ENCODE peak calls at places on chromosomes 6 and 20, in eight cellular contexts. One of them, this sample, is unnamed.

GRCh38 chr6:10655508-10656055 is 38.8 kb downstream of the C6orf52 start:
- DNase-seq in brain pericyte: no peak
- DNase-seq in smooth muscle cell of the brain vasculature: no peak
- DNase-seq in anterior cingulate cortex: no peak
- DNase-seq in HuH-7.5: no peak
- DNase-seq in CMK: no peak
- DNase-seq in foreskin keratinocyte: no peak
- DNase-seq in CD8-positive, alpha-beta memory T cell: peak; percentile 8
- DNase-seq in this sample: no peak

GRCh38 chr20:48583171-48583570 is 244.6 kb downstream of the PREX1 start:
- DNase-seq in foreskin keratinocyte: no peak
- DNase-seq in CMK: no peak
- DNase-seq in HuH-7.5: no peak
- DNase-seq in anterior cingulate cortex: no peak
- DNase-seq in brain pericyte: no peak
- DNase-seq in smooth muscle cell of the brain vasculature: no peak
- DNase-seq in CD8-positive, alpha-beta memory T cell: no peak
- DNase-seq in this sample: no peak

GRCh38 chr20:32332614-32333013 is 25.5 kb upstream of the ASXL1 start:
- DNase-seq in brain pericyte: no peak
- DNase-seq in CMK: no peak
- DNase-seq in smooth muscle cell of the brain vasculature: no peak
- DNase-seq in foreskin keratinocyte: no peak
- DNase-seq in anterior cingulate cortex: no peak
- DNase-seq in HuH-7.5: no peak
- DNase-seq in CD8-positive, alpha-beta memory T cell: no peak
- DNase-seq in this sample: no peak

GRCh38 chr20:14336667-14337066 is 745 bp downstream of the FLRT3 start:
- DNase-seq in CD8-positive, alpha-beta memory T cell: no peak
- DNase-seq in HuH-7.5: no peak
- DNase-seq in CMK: no peak
- DNase-seq in brain pericyte: no peak
- DNase-seq in anterior cingulate cortex: no peak
- DNase-seq in smooth muscle cell of the brain vasculature: no peak
- DNase-seq in foreskin keratinocyte: no peak
- DNase-seq in this sample: no peak

GRCh38 chr6:31541059-31541657 is 645 bp downstream of the DDX39B start:
- DNase-seq in foreskin keratinocyte: no peak
- DNase-seq in CMK: no peak
- DNase-seq in brain pericyte: no peak
- DNase-seq in HuH-7.5: peak; percentile 38
- DNase-seq in anterior cingulate cortex: no peak
- DNase-seq in CD8-positive, alpha-beta memory T cell: peak; percentile 80
- DNase-seq in smooth muscle cell of the brain vasculature: no peak
- DNase-seq in this sample: no peak

GRCh38 chr6:52417675-52418111 is 2.4 kb upstream of the EFHC1 start:
- DNase-seq in CMK: no peak
- DNase-seq in CD8-positive, alpha-beta memory T cell: no peak
- DNase-seq in foreskin keratinocyte: no peak
- DNase-seq in brain pericyte: no peak
- DNase-seq in smooth muscle cell of the brain vasculature: no peak
- DNase-seq in HuH-7.5: no peak
- DNase-seq in anterior cingulate cortex: no peak
- DNase-seq in this sample: peak; percentile 32

GRCh38 chr6:137234505-137234863 is 15.3 kb upstream of the IFNGR1 start:
- DNase-seq in HuH-7.5: no peak
- DNase-seq in foreskin keratinocyte: no peak
- DNase-seq in brain pericyte: no peak
- DNase-seq in CD8-positive, alpha-beta memory T cell: peak; percentile 17
- DNase-seq in anterior cingulate cortex: no peak
- DNase-seq in smooth muscle cell of the brain vasculature: no peak
- DNase-seq in CMK: no peak
- DNase-seq in this sample: no peak

GRCh38 chr6:147154454-147154853 is 49.8 kb upstream of the STXBP5 start:
- DNase-seq in smooth muscle cell of the brain vasculature: peak; percentile 51
- DNase-seq in foreskin keratinocyte: peak; percentile 82
- DNase-seq in CMK: no peak
- DNase-seq in brain pericyte: no peak
- DNase-seq in HuH-7.5: peak; percentile 11
- DNase-seq in CD8-positive, alpha-beta memory T cell: no peak
- DNase-seq in anterior cingulate cortex: no peak
- DNase-seq in this sample: no peak

GRCh38 chr6:138293428-138293827 is 75.1 kb upstream of the PBOV1 start:
- DNase-seq in CD8-positive, alpha-beta memory T cell: no peak
- DNase-seq in foreskin keratinocyte: no peak
- DNase-seq in anterior cingulate cortex: no peak
- DNase-seq in CMK: no peak
- DNase-seq in HuH-7.5: no peak
- DNase-seq in smooth muscle cell of the brain vasculature: no peak
- DNase-seq in brain pericyte: no peak
- DNase-seq in this sample: no peak

GRCh38 chr6:109925060-109925459 is 53.1 kb upstream of the GPR6 start:
- DNase-seq in CMK: no peak
- DNase-seq in foreskin keratinocyte: no peak
- DNase-seq in CD8-positive, alpha-beta memory T cell: no peak
- DNase-seq in brain pericyte: no peak
- DNase-seq in smooth muscle cell of the brain vasculature: no peak
- DNase-seq in anterior cingulate cortex: no peak
- DNase-seq in HuH-7.5: no peak
- DNase-seq in this sample: no peak

GRCh38 chr6:105476978-105477377 is 74.1 kb upstream of the PREP start:
- DNase-seq in anterior cingulate cortex: no peak
- DNase-seq in smooth muscle cell of the brain vasculature: no peak
- DNase-seq in HuH-7.5: no peak
- DNase-seq in foreskin keratinocyte: no peak
- DNase-seq in brain pericyte: no peak
- DNase-seq in CD8-positive, alpha-beta memory T cell: no peak
- DNase-seq in CMK: no peak
- DNase-seq in this sample: no peak

GRCh38 chr6:165573671-165574070 is 89.4 kb downstream of the PDE10A start:
- DNase-seq in HuH-7.5: no peak
- DNase-seq in CMK: no peak
- DNase-seq in smooth muscle cell of the brain vasculature: peak; percentile 89
- DNase-seq in anterior cingulate cortex: no peak
- DNase-seq in CD8-positive, alpha-beta memory T cell: no peak
- DNase-seq in brain pericyte: peak; percentile 92
- DNase-seq in foreskin keratinocyte: no peak
- DNase-seq in this sample: peak; percentile 75

GRCh38 chr6:1871936-1872335 is 262.2 kb downstream of the FOXC1 start:
- DNase-seq in HuH-7.5: no peak
- DNase-seq in foreskin keratinocyte: no peak
- DNase-seq in anterior cingulate cortex: peak; percentile 36
- DNase-seq in smooth muscle cell of the brain vasculature: no peak
- DNase-seq in CMK: no peak
- DNase-seq in brain pericyte: no peak
- DNase-seq in CD8-positive, alpha-beta memory T cell: no peak
- DNase-seq in this sample: peak; percentile 74

GRCh38 chr6:84018453-84019061 is 15.0 kb upstream of the MRAP2 start:
- DNase-seq in HuH-7.5: no peak
- DNase-seq in CMK: no peak
- DNase-seq in smooth muscle cell of the brain vasculature: no peak
- DNase-seq in brain pericyte: no peak
- DNase-seq in CD8-positive, alpha-beta memory T cell: no peak
- DNase-seq in foreskin keratinocyte: peak; percentile 22
- DNase-seq in anterior cingulate cortex: no peak
- DNase-seq in this sample: no peak

GRCh38 chr6:52127957-52128356 is 40.5 kb upstream of the PKHD1 start:
- DNase-seq in anterior cingulate cortex: no peak
- DNase-seq in CD8-positive, alpha-beta memory T cell: no peak
- DNase-seq in smooth muscle cell of the brain vasculature: no peak
- DNase-seq in HuH-7.5: no peak
- DNase-seq in foreskin keratinocyte: no peak
- DNase-seq in CMK: no peak
- DNase-seq in brain pericyte: no peak
- DNase-seq in this sample: no peak

GRCh38 chr6:110325197-110325596 is 33.0 kb downstream of the METTL24 start:
- DNase-seq in HuH-7.5: no peak
- DNase-seq in anterior cingulate cortex: no peak
- DNase-seq in CD8-positive, alpha-beta memory T cell: no peak
- DNase-seq in foreskin keratinocyte: no peak
- DNase-seq in CMK: no peak
- DNase-seq in smooth muscle cell of the brain vasculature: peak; percentile 10
- DNase-seq in brain pericyte: no peak
- DNase-seq in this sample: no peak

GRCh38 chr20:36988494-36988966 is 37.0 kb upstream of the SAMHD1 start:
- DNase-seq in anterior cingulate cortex: no peak
- DNase-seq in CD8-positive, alpha-beta memory T cell: peak; percentile 45
- DNase-seq in CMK: no peak
- DNase-seq in foreskin keratinocyte: peak; percentile 17
- DNase-seq in HuH-7.5: no peak
- DNase-seq in brain pericyte: no peak
- DNase-seq in smooth muscle cell of the brain vasculature: no peak
- DNase-seq in this sample: no peak

GRCh38 chr20:17936306-17936790 is 32.2 kb downstream of the SNX5 start:
- DNase-seq in anterior cingulate cortex: no peak
- DNase-seq in CMK: no peak
- DNase-seq in foreskin keratinocyte: no peak
- DNase-seq in HuH-7.5: no peak
- DNase-seq in CD8-positive, alpha-beta memory T cell: no peak
- DNase-seq in brain pericyte: no peak
- DNase-seq in smooth muscle cell of the brain vasculature: no peak
- DNase-seq in this sample: no peak

GRCh38 chr20:35327074-35327976 is 35.1 kb upstream of the FAM83C start:
- DNase-seq in HuH-7.5: peak; percentile 71
- DNase-seq in smooth muscle cell of the brain vasculature: no peak
- DNase-seq in CD8-positive, alpha-beta memory T cell: no peak
- DNase-seq in CMK: no peak
- DNase-seq in brain pericyte: no peak
- DNase-seq in foreskin keratinocyte: no peak
- DNase-seq in anterior cingulate cortex: no peak
- DNase-seq in this sample: no peak

GRCh38 chr6:79233611-79234149 is 802 bp downstream of the HMGN3 start:
- DNase-seq in CMK: peak; percentile 48
- DNase-seq in HuH-7.5: peak; percentile 69
- DNase-seq in brain pericyte: peak; percentile 52
- DNase-seq in foreskin keratinocyte: peak; percentile 74
- DNase-seq in CD8-positive, alpha-beta memory T cell: peak; percentile 61
- DNase-seq in anterior cingulate cortex: peak; percentile 64
- DNase-seq in smooth muscle cell of the brain vasculature: peak; percentile 68
- DNase-seq in this sample: peak; percentile 95

GRCh38 chr6:125983246-125983945 is 2.9 kb upstream of the TRMT11 start:
- DNase-seq in brain pericyte: no peak
- DNase-seq in CD8-positive, alpha-beta memory T cell: no peak
- DNase-seq in anterior cingulate cortex: no peak
- DNase-seq in HuH-7.5: no peak
- DNase-seq in smooth muscle cell of the brain vasculature: peak; percentile 40
- DNase-seq in CMK: no peak
- DNase-seq in foreskin keratinocyte: no peak
- DNase-seq in this sample: no peak

GRCh38 chr20:21240394-21240793 is 62.7 kb upstream of the XRN2 start:
- DNase-seq in HuH-7.5: no peak
- DNase-seq in CMK: no peak
- DNase-seq in brain pericyte: no peak
- DNase-seq in anterior cingulate cortex: no peak
- DNase-seq in smooth muscle cell of the brain vasculature: no peak
- DNase-seq in CD8-positive, alpha-beta memory T cell: no peak
- DNase-seq in foreskin keratinocyte: no peak
- DNase-seq in this sample: no peak

GRCh38 chr20:21323640-21324039 is 20.5 kb downstream of the XRN2 start:
- DNase-seq in anterior cingulate cortex: no peak
- DNase-seq in foreskin keratinocyte: peak; percentile 77
- DNase-seq in brain pericyte: peak; percentile 40
- DNase-seq in CMK: no peak
- DNase-seq in HuH-7.5: no peak
- DNase-seq in smooth muscle cell of the brain vasculature: no peak
- DNase-seq in CD8-positive, alpha-beta memory T cell: no peak
- DNase-seq in this sample: no peak

GRCh38 chr20:4592316-4593148 is 129.2 kb upstream of the PRND start:
- DNase-seq in CMK: no peak
- DNase-seq in brain pericyte: no peak
- DNase-seq in smooth muscle cell of the brain vasculature: no peak
- DNase-seq in foreskin keratinocyte: no peak
- DNase-seq in anterior cingulate cortex: no peak
- DNase-seq in CD8-positive, alpha-beta memory T cell: peak; percentile 46
- DNase-seq in HuH-7.5: peak; percentile 66
- DNase-seq in this sample: peak; percentile 72

GRCh38 chr6:105014448-105014847 is 57.5 kb downstream of the LIN28B start:
- DNase-seq in HuH-7.5: no peak
- DNase-seq in foreskin keratinocyte: no peak
- DNase-seq in anterior cingulate cortex: no peak
- DNase-seq in brain pericyte: no peak
- DNase-seq in smooth muscle cell of the brain vasculature: no peak
- DNase-seq in CD8-positive, alpha-beta memory T cell: no peak
- DNase-seq in CMK: no peak
- DNase-seq in this sample: no peak

GRCh38 chr20:32075534-32075933 is 23.5 kb downstream of the HCK start:
- DNase-seq in HuH-7.5: no peak
- DNase-seq in brain pericyte: no peak
- DNase-seq in foreskin keratinocyte: no peak
- DNase-seq in CMK: no peak
- DNase-seq in CD8-positive, alpha-beta memory T cell: no peak
- DNase-seq in anterior cingulate cortex: no peak
- DNase-seq in smooth muscle cell of the brain vasculature: no peak
- DNase-seq in this sample: no peak

GRCh38 chr6:108655840-108656650 is 95.3 kb downstream of the FOXO3 start:
- DNase-seq in HuH-7.5: no peak
- DNase-seq in CD8-positive, alpha-beta memory T cell: no peak
- DNase-seq in smooth muscle cell of the brain vasculature: peak; percentile 70
- DNase-seq in foreskin keratinocyte: no peak
- DNase-seq in CMK: no peak
- DNase-seq in anterior cingulate cortex: no peak
- DNase-seq in brain pericyte: peak; percentile 55
- DNase-seq in this sample: no peak

GRCh38 chr20:10131612-10132345 is 86.9 kb upstream of the SNAP25 start:
- DNase-seq in HuH-7.5: no peak
- DNase-seq in brain pericyte: no peak
- DNase-seq in CD8-positive, alpha-beta memory T cell: no peak
- DNase-seq in CMK: no peak
- DNase-seq in anterior cingulate cortex: no peak
- DNase-seq in foreskin keratinocyte: no peak
- DNase-seq in smooth muscle cell of the brain vasculature: no peak
- DNase-seq in this sample: peak; percentile 80

GRCh38 chr20:41669708-41670263 is 51.6 kb upstream of the CHD6 start:
- DNase-seq in foreskin keratinocyte: no peak
- DNase-seq in brain pericyte: no peak
- DNase-seq in anterior cingulate cortex: no peak
- DNase-seq in CMK: no peak
- DNase-seq in smooth muscle cell of the brain vasculature: no peak
- DNase-seq in HuH-7.5: no peak
- DNase-seq in CD8-positive, alpha-beta memory T cell: no peak
- DNase-seq in this sample: no peak

GRCh38 chr6:37535701-37536461 is 36.2 kb upstream of the CCDC167 start:
- DNase-seq in brain pericyte: no peak
- DNase-seq in CD8-positive, alpha-beta memory T cell: peak; percentile 21
- DNase-seq in smooth muscle cell of the brain vasculature: no peak
- DNase-seq in anterior cingulate cortex: no peak
- DNase-seq in HuH-7.5: no peak
- DNase-seq in CMK: no peak
- DNase-seq in foreskin keratinocyte: no peak
- DNase-seq in this sample: no peak

GRCh38 chr6:123777554-123777953 is 26.1 kb upstream of the NKAIN2 start:
- DNase-seq in foreskin keratinocyte: no peak
- DNase-seq in smooth muscle cell of the brain vasculature: peak; percentile 28
- DNase-seq in CD8-positive, alpha-beta memory T cell: no peak
- DNase-seq in brain pericyte: no peak
- DNase-seq in anterior cingulate cortex: no peak
- DNase-seq in CMK: no peak
- DNase-seq in HuH-7.5: no peak
- DNase-seq in this sample: no peak

GRCh38 chr20:41358230-41358629 is 8.4 kb downstream of the EMILIN3 start:
- DNase-seq in foreskin keratinocyte: no peak
- DNase-seq in CD8-positive, alpha-beta memory T cell: no peak
- DNase-seq in brain pericyte: no peak
- DNase-seq in CMK: no peak
- DNase-seq in smooth muscle cell of the brain vasculature: no peak
- DNase-seq in anterior cingulate cortex: no peak
- DNase-seq in HuH-7.5: no peak
- DNase-seq in this sample: no peak

This sample was measured in right cardiac atrium.